ENCODE peak calls at places on chromosomes 7 and 10, in eight cellular contexts. C is retinal pigment epithelial cell, A is A549, J is coronary artery, G is lower leg skin, L is fibroblast of pulmonary artery, M is OCI-LY7, Z is astrocyte of the cerebellum. E is an unnamed sample.

GRCh38 chr7:6026011-6026819 is 5.0 kb upstream of the ANKRD61 start:
- DNase-seq in C (no peak), A (peak; percentile 56), J (no peak), G (peak; percentile 90), L (peak; percentile 32), M (peak; percentile 75), Z (no peak), E (no peak)

GRCh38 chr7:95558866-95559265 is 37.5 kb downstream of the PDK4 start:
- DNase-seq in C (no peak), A (no peak), J (no peak), G (no peak), L (no peak), M (no peak), Z (no peak), E (no peak)

GRCh38 chr10:79437111-79437814 is 8.2 kb downstream of the ZCCHC24 start:
- DNase-seq in C (no peak), A (no peak), J (no peak), G (peak; percentile 78), L (no peak), M (no peak), Z (no peak), E (no peak)

GRCh38 chr10:80462986-80463741 is 9.1 kb downstream of the TSPAN14 start:
- DNase-seq in C (no peak), A (no peak), J (no peak), G (no peak), L (no peak), M (peak; percentile 81), Z (no peak), E (peak; percentile 45)

GRCh38 chr7:25976630-25977029 is 175.4 kb upstream of the NFE2L3 start:
- DNase-seq in C (no peak), A (no peak), J (no peak), G (no peak), L (no peak), M (no peak), Z (no peak), E (no peak)

GRCh38 chr7:41339913-41340676 is 362.8 kb downstream of the INHBA start:
- DNase-seq in C (no peak), A (no peak), J (no peak), G (no peak), L (peak; percentile 32), M (no peak), Z (no peak), E (no peak)

GRCh38 chr7:74294191-74294998 is 5.2 kb downstream of the CLIP2 start:
- DNase-seq in C (no peak), A (no peak), J (no peak), G (no peak), L (peak; percentile 38), M (no peak), Z (no peak), E (peak; percentile 69)

GRCh38 chr7:42869131-42870020 is 42.5 kb downstream of the C7orf25 start:
- DNase-seq in C (no peak), A (no peak), J (no peak), G (no peak), L (no peak), M (no peak), Z (no peak), E (no peak)

GRCh38 chr10:114121031-114121430 is 53.0 kb downstream of the CCDC186 start:
- DNase-seq in C (no peak), A (no peak), J (no peak), G (no peak), L (no peak), M (no peak), Z (no peak), E (no peak)

GRCh38 chr7:81688622-81689411 is 81.0 kb downstream of the HGF start:
- DNase-seq in C (no peak), A (no peak), J (no peak), G (no peak), L (peak; percentile 15), M (no peak), Z (no peak), E (peak; percentile 49)

GRCh38 chr10:93656155-93656554 is 43.8 kb downstream of the PDE6C start:
- DNase-seq in C (no peak), A (peak; percentile 9), J (no peak), G (no peak), L (no peak), M (no peak), Z (no peak), E (no peak)

GRCh38 chr7:109763611-109764010 is 1193.9 kb downstream of the DNAJB9 start:
- DNase-seq in C (peak; percentile 30), A (no peak), J (no peak), G (no peak), L (no peak), M (no peak), Z (no peak), E (no peak)

GRCh38 chr7:121558288-121558687 is 162.2 kb upstream of the FAM3C start:
- DNase-seq in C (no peak), A (no peak), J (no peak), G (no peak), L (no peak), M (no peak), Z (no peak), E (no peak)

GRCh38 chr10:1412531-1413189 is 324.7 kb downstream of the ADARB2 start:
- DNase-seq in C (no peak), A (no peak), J (no peak), G (no peak), L (no peak), M (peak; percentile 63), Z (no peak), E (no peak)

GRCh38 chr7:34497153-34497777 is 160.8 kb upstream of the NPSR1 start:
- DNase-seq in C (no peak), A (no peak), J (no peak), G (no peak), L (no peak), M (no peak), Z (no peak), E (no peak)

GRCh38 chr10:91607661-91608442 is 25.0 kb downstream of the PPP1R3C start:
- DNase-seq in C (no peak), A (no peak), J (no peak), G (peak; percentile 43), L (no peak), M (no peak), Z (no peak), E (peak; percentile 53)
- H3K4me3 ChIP-seq in C (no peak overlapping the region), A (no peak overlapping the region), J (no peak overlapping the region), G (no peak overlapping the region), L (no peak overlapping the region), M (no peak overlapping the region), Z (no peak overlapping the region), E (no peak overlapping the region)

GRCh38 chr7:46485481-46486065 is 564.5 kb upstream of the IGFBP3 start:
- DNase-seq in C (no peak), A (peak; percentile 21), J (no peak), G (no peak), L (peak; percentile 58), M (no peak), Z (peak; percentile 46), E (peak; percentile 83)
- TF ChIP-seq CTCF in C (peak; percentile 37), A (no peak), J (no peak), G (no peak), L (peak; percentile 35), M (no peak), Z (peak; percentile 45), E (peak; percentile 48)

DNA sequence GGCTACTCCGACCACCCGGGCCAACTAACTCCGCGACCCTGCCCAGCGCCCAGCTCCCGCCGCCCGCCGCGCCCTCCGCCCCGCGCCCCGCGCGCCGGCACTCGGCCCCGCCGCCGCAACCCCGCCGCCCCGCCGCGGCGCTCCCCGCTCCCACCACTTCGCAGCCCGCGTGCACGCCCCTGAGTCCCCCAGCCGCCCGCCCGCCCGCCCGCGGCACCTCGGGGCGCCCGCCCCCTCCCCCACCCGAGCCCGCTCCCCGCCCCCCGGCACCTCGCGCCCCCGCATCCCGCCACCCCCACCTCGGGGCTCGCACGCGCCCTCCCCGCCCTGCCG is 598 bp downstream of the JAZF1 start:
- DNase-seq in C (no peak), A (no peak), J (no peak), G (no peak), L (no peak), M (no peak), Z (no peak), E (no peak)
- H3K4me3 ChIP-seq in C (peak overlapping the region; percentile 70), A (peak overlapping the region; percentile 85), J (peak overlapping the region; percentile 98), G (peak overlapping the region; percentile 86), L (peak overlapping the region; percentile 75), M (peak overlapping the region; percentile 75), Z (peak overlapping the region; percentile 68), E (peak overlapping the region; percentile 84)

GRCh38 chr10:107415446-107415845 is 250.9 kb upstream of the SORCS1 start:
- DNase-seq in C (no peak), A (no peak), J (no peak), G (no peak), L (no peak), M (no peak), Z (no peak), E (no peak)

GRCh38 chr10:107413971-107414370 is 249.5 kb upstream of the SORCS1 start:
- DNase-seq in C (no peak), A (no peak), J (no peak), G (no peak), L (no peak), M (no peak), Z (no peak), E (no peak)

DNA sequence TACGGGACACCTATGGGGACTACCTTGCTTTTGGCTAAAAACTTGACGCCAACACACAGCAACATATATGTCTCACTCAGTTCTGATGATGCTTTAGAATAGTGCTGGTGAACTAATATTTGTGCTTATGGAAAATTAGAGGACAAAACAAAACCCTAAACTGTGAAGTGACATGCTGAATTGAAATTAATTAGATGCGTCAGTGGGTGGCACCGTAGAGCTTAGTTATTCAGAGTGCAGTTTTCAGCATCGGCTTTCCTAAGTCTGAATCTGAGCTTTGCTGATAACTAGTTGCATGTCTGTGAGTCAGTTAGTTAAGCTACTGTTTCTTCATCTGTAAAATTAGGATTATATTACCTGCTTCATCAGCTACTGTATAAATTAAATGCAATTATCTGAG is 245.0 kb upstream of the SORCS1 start:
- DNase-seq in C (peak; percentile 17), A (no peak), J (no peak), G (no peak), L (peak; percentile 62), M (peak; percentile 1), Z (peak; percentile 6), E (peak; percentile 11)
- TF ChIP-seq CTCF in C (peak; percentile 45), A (no peak), J (no peak), G (no peak), L (peak; percentile 37), M (peak; percentile 56), Z (no peak), E (no peak)

DNA sequence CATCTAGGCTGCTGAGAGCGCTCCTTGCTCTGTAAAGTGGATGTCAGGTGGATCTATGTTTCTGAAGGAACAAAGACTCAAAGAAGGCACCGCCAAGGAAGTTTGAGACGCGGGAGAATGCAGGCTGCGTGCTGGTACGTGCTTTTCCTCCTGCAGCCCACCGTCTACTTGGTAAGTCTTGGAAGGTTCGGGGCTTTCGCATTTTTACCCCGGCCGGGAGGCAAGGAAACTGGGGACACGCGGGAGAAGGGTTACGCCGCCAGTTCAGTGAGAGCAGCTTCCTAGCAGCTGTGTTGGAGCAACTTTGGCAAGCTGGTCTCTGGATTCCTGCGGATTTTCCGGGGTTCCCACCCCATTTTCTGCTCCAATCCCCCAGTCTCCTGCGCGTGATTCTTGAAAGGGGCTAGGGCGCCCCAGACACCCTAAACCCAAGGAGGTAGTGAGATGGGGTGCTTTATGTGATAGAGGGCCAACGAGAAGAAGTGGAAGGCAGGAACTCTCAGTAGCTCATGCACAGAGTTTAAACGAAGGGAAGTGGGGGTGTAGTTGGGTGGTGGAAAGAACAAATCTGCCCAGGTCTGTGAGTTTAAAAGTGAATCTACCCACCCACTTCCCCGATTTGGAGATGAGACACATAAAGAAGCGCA is 2.3 kb downstream of the NXPH1 start:
- DNase-seq in C (no peak), A (no peak), J (no peak), G (no peak), L (no peak), M (no peak), Z (no peak), E (no peak)
- H3K4me3 ChIP-seq in C (no peak overlapping the region), A (no peak overlapping the region), J (no peak overlapping the region), G (no peak overlapping the region), L (no peak overlapping the region), M (no peak overlapping the region), Z (no peak overlapping the region), E (no peak overlapping the region)

GRCh38 chr7:112079671-112080070 is 126.5 kb downstream of the DOCK4 start:
- DNase-seq in C (no peak), A (no peak), J (no peak), G (no peak), L (peak; percentile 44), M (no peak), Z (no peak), E (peak; percentile 34)
- TF ChIP-seq CTCF in C (no peak), A (no peak), J (no peak), G (no peak), L (peak; percentile 31), M (peak; percentile 52), Z (no peak), E (peak; percentile 34)

E was measured in fibroblast of the aortic adventitia.